ENCODE peak calls at places on chromosomes 6 and 20, in six cellular contexts. X, B, H, A, D and U are unnamed samples.

GRCh38 chr6:106540432-106540831 is 88.9 kb downstream of the RTN4IP1 start:
- DNase-seq in X (no peak), D (no peak), A (no peak), B (no peak), H (no peak), U (no peak)

GRCh38 chr6:36029464-36029863 is 1.9 kb downstream of the MAPK14 start:
- DNase-seq in B (no peak), A (peak), H (no peak), X (no peak), D (no peak), U (no peak)

GRCh38 chr6:93453956-93454355 is 34.6 kb upstream of the EPHA7 start:
- DNase-seq in B (no peak), A (no peak), D (no peak), H (no peak), X (no peak), U (no peak)

GRCh38 chr6:79671605-79672266 is 40.6 kb downstream of the SH3BGRL2 start:
- DNase-seq in X (no peak), B (peak), A (peak), H (peak), D (peak), U (peak)

GRCh38 chr6:30234361-30234760 is 21.2 kb upstream of the TRIM26 start:
- DNase-seq in X (no peak), D (no peak), A (no peak), B (no peak), H (no peak), U (no peak)

GRCh38 chr6:160215232-160215631 is 43.4 kb downstream of the SLC22A2 start:
- DNase-seq in A (peak), X (no peak), D (no peak), B (no peak), H (no peak), U (no peak)

GRCh38 chr6:53938810-53939209 is 144.0 kb downstream of the LRRC1 start:
- DNase-seq in D (no peak), X (no peak), B (no peak), A (peak), H (no peak), U (no peak)

GRCh38 chr20:59149678-59150504 is 13.7 kb upstream of the ZNF831 start:
- DNase-seq in D (peak), X (no peak), A (no peak), H (no peak), B (peak), U (no peak)

GRCh38 chr20:51305316-51306052 is 237.0 kb downstream of the NFATC2 start:
- DNase-seq in A (no peak), D (no peak), X (no peak), B (no peak), H (no peak), U (no peak)

GRCh38 chr6:82711992-82712788 is 348.6 kb downstream of the TPBG start:
- DNase-seq in X (peak), D (no peak), B (no peak), H (no peak), A (no peak), U (no peak)

GRCh38 chr20:38969708-38970107 is 7.6 kb downstream of the DHX35 start:
- DNase-seq in H (no peak), X (no peak), D (no peak), B (no peak), A (no peak), U (no peak)

GRCh38 chr20:6769953-6770831 is 2.7 kb downstream of the BMP2 start:
- DNase-seq in H (no peak), X (no peak), A (no peak), B (no peak), D (no peak), U (no peak)

GRCh38 chr6:33787336-33787953 is 1.5 kb downstream of the LEMD2 start:
- DNase-seq in A (no peak), D (no peak), B (no peak), H (no peak), X (no peak), U (no peak)

GRCh38 chr20:34112600-34113061 is 588 bp upstream of the EIF2S2 start:
- DNase-seq in B (no peak), H (peak), X (no peak), A (no peak), D (no peak), U (peak)

GRCh38 chr6:29887819-29888581 is 54.3 kb upstream of the HLA-A start:
- DNase-seq in A (peak), B (peak), D (peak), X (no peak), H (peak), U (peak)

GRCh38 chr6:143400258-143401059 is 50.0 kb downstream of the ADAT2 start:
- DNase-seq in B (no peak), A (peak), X (no peak), D (no peak), H (peak), U (peak)

GRCh38 chr6:47669684-47670515 is 28.5 kb upstream of the ADGRF4 start:
- DNase-seq in B (no peak), D (no peak), H (peak), X (no peak), A (peak), U (peak)

GRCh38 chr6:111478749-111479148 is 4.3 kb downstream of the REV3L start:
- DNase-seq in B (no peak), D (no peak), X (no peak), A (peak), H (peak), U (peak)

GRCh38 chr6:17865243-17865642 is 122.2 kb downstream of the KIF13A start:
- DNase-seq in A (peak), D (no peak), X (no peak), B (no peak), H (peak), U (peak)

GRCh38 chr6:44122821-44123220 is 4.4 kb downstream of the MRPL14 start:
- DNase-seq in X (no peak), A (no peak), B (no peak), H (no peak), D (no peak), U (no peak)

GRCh38 chr20:11901127-11901526 is 16.6 kb upstream of the BTBD3 start:
- DNase-seq in H (no peak), A (peak), D (no peak), X (no peak), B (no peak), U (no peak)

GRCh38 chr6:33599413-33599911 is 19.4 kb upstream of the BAK1 start:
- DNase-seq in X (no peak), B (no peak), D (no peak), A (peak), H (no peak), U (peak)

GRCh38 chr6:28777147-28777461 is 146.7 kb downstream of the TRIM27 start:
- DNase-seq in A (no peak), D (no peak), H (no peak), B (no peak), X (no peak), U (no peak)